ENCODE peak calls at places on chromosome 16, in five cellular contexts. K is ovary, Z is transverse colon, B is uterus, J is prostate gland. O is an unnamed sample. For H3K4me1, the result is how much of the 10 kb centered on the place peaks cover.

GRCh38 chr16:83994087-83994486 is 26.0 kb downstream of the NECAB2 start:
- DNase-seq in K (no peak), Z (no peak), B (no peak), J (no peak), O (no peak)

GRCh38 chr16:1708768-1709180 is 2.8 kb downstream of the MAPK8IP3 start:
- DNase-seq in K (no peak), Z (no peak), B (no peak), J (no peak), O (no peak)

GRCh38 chr16:84268661-84269060 is 26.0 kb upstream of the WFDC1 start:
- DNase-seq in K (no peak), Z (no peak), B (no peak), J (no peak), O (no peak)

GRCh38 chr16:87297918-87298631 is 19.1 kb downstream of the C16orf95 start:
- DNase-seq in K (no peak), Z (no peak), B (no peak), J (no peak), O (no peak)

GRCh38 chr16:25110392-25110947 is 1.1 kb upstream of the LCMT1 start:
- DNase-seq in K (no peak), Z (peak), B (no peak), J (no peak), O (no peak)

GRCh38 chr16:1794221-1794871 is 841 bp upstream of the IGFALS start:
- DNase-seq in K (peak), Z (no peak), B (no peak), J (no peak), O (peak)

GRCh38 chr16:1323296-1324239 is 9.9 kb upstream of the BAIAP3 start:
- DNase-seq in K (no peak), Z (no peak), B (no peak), J (peak), O (no peak)

GRCh38 chr16:51431517-51432241 is 280.6 kb upstream of the SALL1 start:
- DNase-seq in K (no peak), Z (peak), B (peak), J (no peak), O (no peak)

GRCh38 chr16:22797551-22797950 is 16.4 kb upstream of the HS3ST2 start:
- DNase-seq in K (no peak), Z (no peak), B (no peak), J (no peak), O (no peak)

GRCh38 chr16:4693956-4694663 is 748 bp downstream of the NUDT16L1 start:
- DNase-seq in K (peak), Z (peak), B (peak), J (no peak), O (peak)

GRCh38 chr16:7615565-7615964 is 282.9 kb downstream of the RBFOX1 start:
- DNase-seq in K (no peak), Z (no peak), B (no peak), J (no peak), O (no peak)

GRCh38 chr16:14194706-14195105 is 123.6 kb downstream of the MRTFB start:
- DNase-seq in K (no peak), Z (no peak), B (no peak), J (no peak), O (no peak)

GRCh38 chr16:89958068-89958467 is 9.5 kb downstream of the DEF8 start:
- DNase-seq in K (no peak), Z (no peak), B (no peak), J (no peak), O (no peak)

GRCh38 chr16:23434380-23434779 is 18.6 kb downstream of the COG7 start:
- DNase-seq in K (no peak), Z (no peak), B (no peak), J (peak), O (no peak)

GRCh38 chr16:69845181-69845580 is 83.0 kb downstream of the WWP2 start:
- DNase-seq in K (no peak), Z (no peak), B (no peak), J (no peak), O (no peak)

GRCh38 chr16:48609453-48610023 is 442 bp downstream of the N4BP1 start:
- DNase-seq in K (peak), Z (peak), B (peak), J (peak), O (peak)

GRCh38 chr16:19382084-19382801 is 35.4 kb upstream of the TMC5 start:
- DNase-seq in K (no peak), Z (no peak), B (no peak), J (peak), O (no peak)

GRCh38 chr16:6106061-6106460 is 1008.5 kb upstream of the EEF2KMT start:
- DNase-seq in K (no peak), Z (no peak), B (no peak), J (no peak), O (no peak)

GRCh38 chr16:13120091-13120490 is 218.7 kb downstream of the SHISA9 start:
- DNase-seq in K (no peak), Z (no peak), B (no peak), J (no peak), O (no peak)

GRCh38 chr16:26667271-26667703 is 399.4 kb upstream of the C16orf82 start:
- DNase-seq in K (no peak), Z (no peak), B (no peak), J (no peak), O (no peak)

GRCh38 chr16:81464279-81464678 is 19.7 kb downstream of the CMIP start:
- DNase-seq in K (no peak), Z (no peak), B (no peak), J (no peak), O (no peak)
- TF ChIP-seq POLR2A in K (no peak), Z (no peak), B (no peak), J (no peak), O (no peak)

GRCh38 chr16:53370827-53371226 is 63.4 kb upstream of the RBL2 start:
- DNase-seq in K (no peak), Z (no peak), B (no peak), J (no peak), O (no peak)
- H3K4me1 ChIP-seq in K (under half), Z (under half), B (under half), J (under half), O (under half)

GRCh38 chr16:77963185-77964044 is 58.9 kb upstream of the CLEC3A start:
- DNase-seq in K (no peak), Z (no peak), B (no peak), J (no peak), O (no peak)

GRCh38 chr16:77956231-77956630 is 66.1 kb upstream of the CLEC3A start:
- DNase-seq in K (no peak), Z (no peak), B (no peak), J (no peak), O (no peak)

GRCh38 chr16:77961811-77962210 is 60.5 kb upstream of the CLEC3A start:
- DNase-seq in K (no peak), Z (no peak), B (no peak), J (no peak), O (no peak)

GRCh38 chr16:77962689-77963088 is 59.7 kb upstream of the CLEC3A start:
- DNase-seq in K (no peak), Z (no peak), B (no peak), J (no peak), O (no peak)

GRCh38 chr16:77960771-77961170 is 61.6 kb upstream of the CLEC3A start:
- DNase-seq in K (no peak), Z (no peak), B (no peak), J (no peak), O (no peak)
- TF ChIP-seq CTCF in K (no peak), Z (no peak), B (no peak), J (no peak), O (no peak)

DNA sequence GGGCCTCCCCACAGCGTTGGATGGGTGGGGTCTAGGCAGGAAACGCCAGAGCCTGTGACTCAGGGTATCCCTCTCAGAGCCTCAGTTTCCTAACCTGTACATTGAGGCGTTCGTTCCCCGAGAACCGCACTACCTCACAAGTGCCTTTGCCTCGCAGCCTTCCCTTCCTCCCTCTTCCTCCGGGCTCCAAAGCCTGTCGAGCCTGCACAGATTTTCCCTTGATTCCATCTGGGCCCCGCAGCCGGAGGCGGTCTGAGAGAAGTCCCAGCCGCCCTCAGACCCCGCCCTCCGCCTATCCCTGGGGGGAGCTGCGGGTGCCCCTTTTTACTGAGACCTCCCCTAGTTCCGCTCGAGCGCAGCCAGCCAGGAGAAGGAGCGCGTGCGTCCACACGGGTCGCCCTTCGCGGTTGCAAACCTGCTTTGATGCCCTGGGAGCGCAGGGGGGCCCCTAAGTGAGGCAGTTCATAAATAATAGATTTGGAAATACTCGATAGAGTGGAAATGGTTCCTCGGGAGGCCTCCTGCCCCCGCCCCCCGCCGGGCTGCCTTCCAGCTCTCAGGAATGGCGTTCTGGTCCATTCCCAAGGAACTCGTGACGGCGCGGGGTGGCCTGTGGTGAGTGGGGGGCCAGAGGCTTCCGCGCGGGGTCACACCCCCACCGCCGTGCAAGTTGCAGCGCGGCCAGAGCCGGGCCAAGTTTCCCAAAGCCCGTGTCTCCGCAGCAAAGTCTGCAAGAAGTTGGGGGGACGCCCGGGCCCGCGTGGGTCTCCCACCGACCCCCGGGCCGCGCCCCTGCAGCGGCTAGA is 672 bp downstream of the C16orf74 start:
- DNase-seq in K (peak), Z (peak), B (no peak), J (no peak), O (no peak)
- TF ChIP-seq POLR2A in K (no peak), Z (no peak), B (no peak), J (no peak), O (no peak)

GRCh38 chr16:29809031-29809747 is 2.8 kb upstream of the PRRT2 start:
- DNase-seq in K (peak), Z (no peak), B (peak), J (no peak), O (peak)

GRCh38 chr16:29809850-29810698 is 1.9 kb upstream of the PRRT2 start:
- DNase-seq in K (peak), Z (no peak), B (peak), J (no peak), O (no peak)

GRCh38 chr16:29806641-29807425 is 504 bp downstream of the MAZ start:
- DNase-seq in K (peak), Z (peak), B (peak), J (peak), O (peak)

GRCh38 chr16:29807426-29808218 is 1.3 kb downstream of the MAZ start:
- DNase-seq in K (peak), Z (peak), B (peak), J (peak), O (peak)

DNA sequence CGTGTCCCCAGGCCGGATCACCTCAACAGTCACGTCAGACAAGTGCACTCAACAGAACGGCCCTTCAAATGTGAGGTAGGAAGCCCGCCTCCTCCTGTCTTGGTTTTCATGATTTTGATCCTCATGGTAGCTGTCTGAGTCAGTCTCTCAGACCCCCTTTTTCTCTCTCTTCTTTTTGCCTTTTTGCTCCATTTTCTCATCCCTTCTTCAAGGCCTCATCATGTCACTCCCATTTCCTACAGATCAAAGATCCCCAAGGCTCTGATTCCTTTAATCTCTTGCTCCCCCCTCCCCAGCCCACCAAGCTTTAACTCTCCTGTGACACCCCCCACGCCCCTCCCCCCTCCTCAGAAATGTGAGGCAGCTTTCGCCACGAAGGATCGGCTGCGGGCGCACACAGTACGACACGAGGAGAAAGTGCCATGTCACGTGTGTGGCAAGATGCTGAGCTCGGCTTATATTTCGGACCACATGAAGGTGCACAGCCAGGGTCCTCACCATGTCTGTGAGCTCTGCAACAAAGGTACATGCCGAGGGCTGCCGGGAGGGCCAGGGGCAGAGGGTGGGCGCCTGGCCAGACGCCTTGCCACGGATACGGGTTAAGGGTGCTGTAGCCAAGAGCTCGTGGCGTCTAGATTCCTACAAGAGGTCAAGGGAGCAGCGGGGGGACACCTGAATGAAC is 2.0 kb downstream of the MAZ start:
- DNase-seq in K (peak), Z (no peak), B (peak), J (no peak), O (no peak)
- H3K4me1 ChIP-seq in K (under half), Z (half or more), B (under half), J (under half), O (under half)

O was measured in right lobe of liver.